ENCODE peak calls at places on chromosomes 1 and 21, in four cellular contexts. S is GM12891, R is H54, P is IMR-90. E is an unnamed sample.

GRCh38 chr1:175933801-175934200 is 190.4 kb upstream of the TNR start:
- DNase-seq in R (no peak), S (no peak), P (peak), E (no peak)

GRCh38 chr1:111569913-111570312 is 49.7 kb upstream of the RAP1A start:
- DNase-seq in R (no peak), P (no peak), S (no peak), E (no peak)

GRCh38 chr1:241531195-241532172 is 694 bp upstream of the KMO start:
- DNase-seq in P (peak), R (peak), S (no peak), E (no peak)

GRCh38 chr1:196535727-196536126 is 72.5 kb downstream of the KCNT2 start:
- DNase-seq in S (no peak), P (peak), R (no peak), E (no peak)

GRCh38 chr1:205706601-205707502 is 26.5 kb upstream of the SLC45A3 start:
- DNase-seq in R (no peak), S (no peak), P (no peak), E (no peak)

GRCh38 chr1:71276466-71276865 is 195.6 kb upstream of the ZRANB2 start:
- DNase-seq in R (no peak), S (no peak), P (peak), E (no peak)

GRCh38 chr1:54806931-54807611 is 5.9 kb upstream of the TTC22 start:
- DNase-seq in R (peak), P (peak), S (no peak), E (no peak)

GRCh38 chr1:18907021-18907913 is 4.9 kb upstream of the ALDH4A1 start:
- DNase-seq in R (peak), P (peak), S (no peak), E (no peak)

GRCh38 chr21:42615924-42616323 is 37.5 kb upstream of the PDE9A start:
- DNase-seq in R (no peak), P (no peak), S (no peak), E (no peak)

GRCh38 chr1:83741348-83741747 is 257.6 kb downstream of the TTLL7 start:
- DNase-seq in R (no peak), P (no peak), S (no peak), E (no peak)

GRCh38 chr1:244952280-244952933 is 88.1 kb upstream of the HNRNPU start:
- DNase-seq in P (no peak), R (no peak), S (no peak), E (no peak)

GRCh38 chr1:43883321-43883720 is 50.3 kb upstream of the ARTN start:
- DNase-seq in S (no peak), P (no peak), R (no peak), E (no peak)

GRCh38 chr1:168266644-168267186 is 14.0 kb upstream of the TBX19 start:
- DNase-seq in P (no peak), R (no peak), S (no peak), E (no peak)

GRCh38 chr21:42651515-42652401 is 1.7 kb upstream of the PDE9A start:
- DNase-seq in R (no peak), S (no peak), P (no peak), E (no peak)

GRCh38 chr1:47940779-47941178 is 56.4 kb downstream of the TRABD2B start:
- DNase-seq in P (no peak), R (no peak), S (no peak), E (no peak)

GRCh38 chr1:156616463-156616862 is 2.8 kb upstream of the HAPLN2 start:
- DNase-seq in S (no peak), P (peak), R (peak), E (no peak)

GRCh38 chr1:224387302-224387912 is 30.7 kb downstream of the CNIH4 start:
- DNase-seq in R (no peak), S (no peak), P (no peak), E (no peak)

GRCh38 chr1:157455318-157455717 is 97.0 kb downstream of the FCRL5 start:
- DNase-seq in S (no peak), R (no peak), P (no peak), E (no peak)

GRCh38 chr1:218813247-218813646 is 360.4 kb upstream of the LYPLAL1 start:
- DNase-seq in R (no peak), S (no peak), P (peak), E (no peak)

GRCh38 chr1:181021811-181022434 is 747 bp downstream of the STX6 start:
- DNase-seq in S (peak), R (peak), P (peak), E (no peak)

GRCh38 chr1:167095368-167095767 is 1.5 kb downstream of the STYXL2 start:
- DNase-seq in R (no peak), P (peak), S (no peak), E (no peak)

GRCh38 chr1:89259283-89259971 is 13.2 kb downstream of the GBP5 start:
- DNase-seq in P (no peak), S (no peak), R (no peak), E (no peak)

GRCh38 chr1:44791364-44791801 is 3.4 kb upstream of the BEST4 start:
- DNase-seq in R (no peak), P (no peak), S (no peak), E (no peak)

GRCh38 chr1:78003070-78003751 is 1.5 kb upstream of the DNAJB4 start:
- DNase-seq in S (no peak), P (no peak), R (no peak), E (no peak)

GRCh38 chr1:78005347-78005722 is 596 bp downstream of the DNAJB4 start:
- DNase-seq in P (no peak), S (no peak), R (no peak), E (no peak)

GRCh38 chr1:78004719-78005346 is at the start of gene DNAJB4:
- DNase-seq in P (peak), R (peak), S (peak), E (no peak)

GRCh38 chr1:78005755-78006154 is 1.0 kb downstream of the DNAJB4 start:
- DNase-seq in S (no peak), R (no peak), P (peak), E (no peak)

DNA sequence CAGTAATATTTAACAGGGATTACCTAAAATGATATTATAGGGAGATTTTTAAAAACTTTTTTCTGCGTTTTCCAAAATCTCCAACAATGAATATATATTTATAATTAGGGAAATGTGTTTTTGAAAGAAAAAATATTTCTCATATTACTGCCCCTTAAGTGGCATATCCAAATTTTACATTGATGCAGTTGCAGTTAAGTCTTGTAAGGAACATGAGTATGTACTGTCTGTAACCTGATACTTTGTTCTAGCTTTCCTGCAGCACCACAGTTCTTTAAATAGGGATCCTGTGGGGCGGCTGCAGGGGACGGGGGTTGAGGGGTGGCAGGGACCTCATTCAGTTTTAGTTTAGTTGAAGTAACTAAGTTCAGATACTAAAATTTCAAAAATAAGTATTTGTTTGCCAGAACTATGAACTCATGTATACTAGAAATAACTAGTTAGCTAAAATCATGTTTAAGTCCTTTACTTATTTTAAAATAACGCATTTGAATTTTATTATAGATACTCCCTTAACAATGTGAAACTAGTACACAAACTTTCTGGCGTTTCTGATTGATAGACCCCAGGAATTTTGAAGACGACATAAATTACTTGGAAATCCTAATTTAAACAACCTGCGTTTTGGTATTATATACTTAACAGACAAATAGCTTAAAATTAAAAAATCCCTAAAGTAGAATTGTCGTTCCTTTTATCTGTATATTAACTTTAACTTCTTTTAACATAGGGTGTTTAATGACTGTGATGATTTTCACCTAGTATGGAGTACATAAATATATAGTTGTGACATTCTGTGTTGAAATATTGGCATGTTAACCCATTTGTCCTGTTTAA is 639 bp upstream of the DNAJB4 start:
- DNase-seq in P (peak), S (peak), R (no peak), E (no peak)
- TF ChIP-seq POLR2A in P (peak), S (peak), R (no peak), E (no peak)

GRCh38 chr1:15884477-15884876 is 37.0 kb downstream of the SPEN start:
- DNase-seq in P (no peak), R (no peak), S (no peak), E (no peak)

GRCh38 chr1:15885269-15885668 is 37.8 kb downstream of the SPEN start:
- DNase-seq in S (no peak), P (no peak), R (no peak), E (no peak)

GRCh38 chr1:15886613-15887167 is 39.2 kb downstream of the SPEN start:
- DNase-seq in R (no peak), P (no peak), S (no peak), E (no peak)

GRCh38 chr1:15883326-15883725 is 35.8 kb downstream of the SPEN start:
- DNase-seq in R (no peak), P (no peak), S (no peak), E (no peak)

GRCh38 chr1:15885701-15886612 is 38.5 kb downstream of the SPEN start:
- DNase-seq in S (no peak), R (peak), P (peak), E (peak)
- TF ChIP-seq POLR2A in S (no peak), R (no peak), P (no peak), E (no peak)

GRCh38 chr1:66929999-66930822 is 5.4 kb downstream of the MIER1 start:
- DNase-seq in S (peak), R (peak), P (peak), E (peak)
- TF ChIP-seq POLR2A in S (peak), R (peak), P (peak), E (peak)

DNA sequence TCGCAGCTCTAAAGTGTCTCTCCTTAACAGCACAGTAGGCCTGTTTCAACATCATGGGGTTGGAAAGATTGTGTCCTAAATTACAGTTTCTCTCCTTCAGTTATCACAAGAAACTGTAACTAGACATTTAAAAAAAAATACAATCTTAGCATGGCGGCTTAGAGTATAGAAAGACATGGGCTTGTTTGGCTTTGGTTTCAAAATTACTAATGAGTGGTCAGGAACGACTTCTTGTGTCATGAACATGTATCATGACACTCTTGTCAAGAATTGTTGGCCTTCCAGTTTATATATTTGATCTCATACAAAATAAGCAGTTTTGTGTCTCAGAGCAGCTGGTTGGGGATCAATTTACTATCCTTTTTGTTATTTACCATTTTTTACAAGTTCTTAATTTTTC is 2.1 kb downstream of the GJA8 start:
- DNase-seq in S (no peak), P (no peak), R (no peak), E (no peak)
- TF ChIP-seq POLR2A in S (no peak), P (no peak), R (no peak), E (no peak)

GRCh38 chr1:52553372-52554266 is 727 bp upstream of the TUT4 start:
- DNase-seq in S (peak), R (peak), P (peak), E (peak)
- TF ChIP-seq POLR2A in S (peak), R (peak), P (peak), E (peak)

GRCh38 chr1:220878223-220879081 is 791 bp upstream of the HLX start:
- DNase-seq in P (no peak), S (peak), R (no peak), E (no peak)

GRCh38 chr1:220879509-220880366 is 495 bp downstream of the HLX start:
- DNase-seq in R (peak), P (peak), S (peak), E (no peak)

GRCh38 chr1:220880367-220880680 is 1.1 kb downstream of the HLX start:
- DNase-seq in S (no peak), R (no peak), P (no peak), E (no peak)

GRCh38 chr1:220877348-220878095 is 1.7 kb upstream of the HLX start:
- DNase-seq in S (no peak), P (no peak), R (no peak), E (no peak)

GRCh38 chr1:220879090-220879508 is at the start of gene HLX:
- DNase-seq in P (peak), S (peak), R (peak), E (peak)
- TF ChIP-seq POLR2A in P (peak), S (no peak), R (peak), E (no peak)

DNA sequence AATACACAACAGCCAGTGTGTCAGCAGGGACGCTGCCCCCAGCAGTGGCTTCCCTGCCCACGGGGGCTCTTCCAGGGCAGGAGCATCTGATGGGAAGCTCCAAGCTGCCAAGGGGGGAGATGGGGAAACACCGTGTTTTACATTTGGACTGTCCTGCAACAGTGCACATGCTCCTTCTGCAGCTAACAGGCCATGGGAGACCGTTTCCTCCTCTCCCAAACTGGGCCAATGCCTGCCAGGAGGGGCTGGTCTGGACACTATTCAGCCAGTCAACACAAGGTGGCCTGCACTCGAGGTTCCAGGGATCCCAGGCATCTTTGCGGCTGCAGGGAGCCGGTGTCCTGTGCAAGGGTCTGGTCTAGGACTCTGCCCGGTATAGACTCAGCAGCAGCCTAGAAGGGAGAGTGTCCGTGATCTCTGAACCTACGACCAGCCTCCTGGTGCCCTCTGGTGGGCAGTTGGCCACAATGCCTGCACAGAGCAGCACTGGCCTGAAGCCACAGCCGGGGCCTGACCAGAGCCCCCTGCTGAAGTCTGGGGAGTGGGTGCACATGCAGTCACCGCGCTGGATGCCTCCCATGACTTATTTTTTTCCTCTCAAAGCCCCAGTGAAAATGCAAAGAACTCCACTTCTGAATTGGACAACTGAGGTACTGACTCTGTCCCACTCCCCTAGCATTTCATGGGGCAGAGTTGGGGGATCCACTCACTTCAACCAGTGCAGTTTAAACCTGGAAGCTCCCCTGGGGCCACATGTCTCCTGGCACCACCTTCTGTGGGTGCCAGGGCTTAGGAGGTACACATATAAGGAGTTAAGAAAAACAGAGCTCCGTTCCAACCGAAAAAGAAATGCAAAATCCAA is 33.3 kb downstream of the RCC2 start:
- DNase-seq in P (peak), S (peak), R (peak), E (no peak)
- TF ChIP-seq POLR2A in P (no peak), S (peak), R (no peak), E (no peak)

E was measured in esophagus squamous epithelium.